ENCODE peak calls at places on chromosomes 7 and 10, in four cellular contexts. P is HepG2, F is K562, Z is GM12878. T is an unnamed sample.

GRCh38 chr10:116287906-116288501 is 15.0 kb upstream of the GFRA1 start:
- ATAC-seq in P (peak; percentile 54), F (no peak), Z (peak; percentile 62), T (no peak)

GRCh38 chr7:22694597-22695207 is 32.3 kb upstream of the IL6 start:
- ATAC-seq in Z (peak; percentile 55), P (no peak), F (peak; percentile 39), T (no peak)

GRCh38 chr7:23211542-23211941 is 29.7 kb downstream of the NUP42 start:
- ATAC-seq in Z (no peak), F (peak; percentile 59), P (peak; percentile 36), T (no peak)

GRCh38 chr7:2564970-2565546 is 6.3 kb downstream of the IQCE start:
- ATAC-seq in P (no peak), Z (no peak), F (no peak), T (no peak)

GRCh38 chr7:55100172-55100961 is 81.5 kb downstream of the EGFR start:
- ATAC-seq in F (no peak), Z (peak; percentile 35), P (no peak), T (peak; percentile 65)

GRCh38 chr10:128063736-128064614 is 62.2 kb downstream of the MKI67 start:
- ATAC-seq in F (no peak), P (no peak), Z (peak; percentile 37), T (no peak)

GRCh38 chr10:74593470-74593869 is 232.9 kb upstream of the KAT6B start:
- ATAC-seq in P (no peak), F (no peak), Z (no peak), T (peak; percentile 57)

GRCh38 chr10:42929236-42929635 is 146.6 kb downstream of the BMS1 start:
- ATAC-seq in F (no peak), Z (no peak), P (no peak), T (no peak)

GRCh38 chr7:63012633-63013183 is 985.9 kb upstream of the ZNF722 start:
- ATAC-seq in P (no peak), Z (no peak), F (no peak), T (no peak)

GRCh38 chr10:109977382-109977806 is 30.4 kb upstream of the ADD3 start:
- ATAC-seq in P (peak; percentile 94), Z (no peak), F (no peak), T (peak; percentile 40)

GRCh38 chr10:89526396-89526795 is 9.0 kb downstream of the SLC16A12 start:
- ATAC-seq in P (no peak), Z (no peak), F (no peak), T (no peak)

GRCh38 chr7:82506208-82506607 is 62.6 kb upstream of the CACNA2D1 start:
- ATAC-seq in P (no peak), Z (no peak), F (no peak), T (no peak)

GRCh38 chr10:12483996-12484944 is 134.9 kb downstream of the CAMK1D start:
- ATAC-seq in F (no peak), P (no peak), Z (peak; percentile 61), T (no peak)

GRCh38 chr7:115005942-115006341 is 84.0 kb downstream of the MDFIC start:
- ATAC-seq in F (no peak), Z (no peak), P (peak; percentile 94), T (no peak)

GRCh38 chr10:73991846-73992245 is 6.1 kb upstream of the VCL start:
- ATAC-seq in F (peak; percentile 95), P (no peak), Z (peak; percentile 96), T (no peak)

GRCh38 chr10:95373660-95374059 is 82.9 kb upstream of the PDLIM1 start:
- ATAC-seq in P (no peak), F (no peak), Z (no peak), T (no peak)

GRCh38 chr10:62681211-62681940 is 123.1 kb upstream of the ADO start:
- ATAC-seq in Z (peak; percentile 98), F (peak; percentile 78), P (peak; percentile 100), T (no peak)

GRCh38 chr7:27746978-27747377 is 7.0 kb downstream of the TAX1BP1 start:
- ATAC-seq in Z (no peak), F (no peak), P (no peak), T (no peak)

GRCh38 chr10:36534471-36535002 is 590.9 kb upstream of the ANKRD30A start:
- ATAC-seq in Z (peak; percentile 77), P (peak; percentile 50), F (no peak), T (no peak)

GRCh38 chr7:43479042-43479441 is 103.9 kb upstream of the STK17A start:
- ATAC-seq in Z (peak; percentile 52), P (peak; percentile 52), F (peak; percentile 52), T (no peak)

GRCh38 chr10:80182986-80183385 is 22.4 kb downstream of the ANXA11 start:
- ATAC-seq in Z (no peak), F (no peak), P (no peak), T (no peak)

GRCh38 chr10:60714242-60714641 is 64.0 kb upstream of the CDK1 start:
- ATAC-seq in P (no peak), Z (peak; percentile 56), F (no peak), T (no peak)

GRCh38 chr7:115680921-115681320 is 349.6 kb downstream of the TFEC start:
- ATAC-seq in F (no peak), P (no peak), Z (no peak), T (no peak)

GRCh38 chr7:134029-134428 is 58.3 kb upstream of the FAM20C start:
- ATAC-seq in P (no peak), Z (no peak), F (no peak), T (no peak)

GRCh38 chr7:41007351-41007751 is 695.5 kb downstream of the INHBA start:
- ATAC-seq in Z (no peak), F (no peak), P (no peak), T (no peak)

GRCh38 chr7:108413782-108414492 is 42.3 kb downstream of the NRCAM start:
- ATAC-seq in Z (peak; percentile 15), P (peak; percentile 32), F (peak; percentile 20), T (no peak)

GRCh38 chr7:35646289-35647033 is 48.5 kb downstream of the HERPUD2 start:
- ATAC-seq in F (no peak), Z (peak; percentile 58), P (no peak), T (no peak)

GRCh38 chr10:110305767-110306451 is 1.2 kb upstream of the SMNDC1 start:
- ATAC-seq in F (peak; percentile 71), Z (peak; percentile 72), P (peak; percentile 51), T (peak; percentile 40)

GRCh38 chr7:69757990-69758430 is 159.7 kb downstream of the AUTS2 start:
- ATAC-seq in P (no peak), F (no peak), Z (peak; percentile 76), T (peak; percentile 36)
- TF ChIP-seq POLR2A in P (no peak), F (no peak), Z (no peak), T (no peak)

GRCh38 chr7:112540839-112541577 is 60.2 kb downstream of the LSMEM1 start:
- ATAC-seq in F (no peak), P (no peak), Z (no peak), T (no peak)

GRCh38 chr7:112533591-112533990 is 52.8 kb downstream of the LSMEM1 start:
- ATAC-seq in P (no peak), F (no peak), Z (no peak), T (no peak)

GRCh38 chr7:112537822-112538221 is 57.0 kb downstream of the LSMEM1 start:
- ATAC-seq in P (no peak), Z (no peak), F (no peak), T (no peak)

DNA sequence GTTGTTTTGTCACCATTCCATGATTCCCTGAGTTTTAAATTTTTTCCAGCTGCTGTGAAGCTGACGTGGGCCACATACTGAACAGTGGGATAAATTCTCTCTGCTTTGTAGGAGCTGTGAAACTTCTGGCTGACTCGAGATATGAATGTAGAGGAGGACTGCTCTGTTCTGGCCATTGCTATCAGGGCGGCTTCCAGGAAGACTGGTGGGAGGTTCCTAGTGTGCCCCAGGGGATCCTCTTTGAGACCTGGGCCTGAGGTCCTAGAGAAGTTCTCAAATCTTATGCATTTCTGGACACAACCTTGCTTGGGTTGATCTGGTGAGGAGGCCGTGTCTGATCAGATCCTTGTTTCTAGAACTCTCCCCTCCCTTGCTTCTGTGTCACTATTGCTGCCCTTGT is 58.1 kb downstream of the LSMEM1 start:
- ATAC-seq in F (peak; percentile 91), P (no peak), Z (no peak), T (no peak)
- H3K4me3 ChIP-seq in F (no peak overlapping the region), P (no peak overlapping the region), Z (no peak overlapping the region), T (no peak overlapping the region)

DNA sequence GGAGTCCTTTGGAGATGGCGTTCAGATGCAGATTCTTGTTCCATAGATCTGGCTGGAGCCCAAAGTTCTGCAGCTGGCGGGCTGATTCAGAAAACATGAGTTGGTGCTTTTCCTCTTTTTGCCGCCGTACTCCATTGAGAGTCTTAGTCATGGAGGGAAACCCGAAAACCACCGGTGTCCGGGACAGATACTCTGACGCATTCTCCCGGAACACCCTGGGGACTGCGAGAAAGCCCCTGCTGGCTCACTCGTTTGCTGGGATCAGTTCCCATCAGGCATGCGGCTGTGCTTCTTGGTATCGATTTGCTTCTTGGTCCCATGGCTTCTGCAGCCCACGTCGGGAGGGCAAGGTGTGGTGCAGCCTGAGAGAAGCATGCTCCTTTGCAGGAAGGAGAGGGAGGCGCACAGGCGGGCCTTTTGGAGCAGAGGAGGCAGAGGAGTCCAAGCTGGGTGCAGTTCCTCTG is 30.8 kb upstream of the PFKFB3 start:
- ATAC-seq in P (no peak), Z (peak; percentile 36), F (no peak), T (peak; percentile 70)
- TF ChIP-seq EP300 in P (no peak), Z (no peak), F (no peak), T (no peak)

DNA sequence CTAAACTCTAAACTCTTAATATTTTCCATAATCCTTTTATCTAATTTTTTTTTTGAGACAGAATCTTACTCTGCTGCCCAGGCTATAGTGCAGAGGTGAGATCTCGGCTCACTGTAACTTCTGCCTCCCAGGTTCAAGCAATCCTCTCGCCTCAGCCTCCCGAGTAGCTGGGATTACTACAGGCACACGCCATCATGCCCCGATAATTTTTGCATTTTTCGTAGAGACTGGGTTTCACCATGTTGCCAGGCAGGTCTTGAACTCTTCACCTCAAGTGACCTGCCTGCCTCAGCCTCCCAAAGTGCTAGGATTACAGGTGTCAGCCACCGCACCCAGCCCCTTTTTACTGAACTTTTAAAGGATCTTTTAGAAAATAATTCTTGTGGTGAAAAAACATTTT is 110.2 kb upstream of the PHF14 start:
- ATAC-seq in Z (no peak), F (no peak), P (no peak), T (no peak)
- TF ChIP-seq POLR2A in Z (no peak), F (no peak), P (no peak), T (no peak)

GRCh38 chr7:100539436-100540006 is 518 bp downstream of the AGFG2 start:
- ATAC-seq in P (no peak), Z (no peak), F (peak; percentile 0), T (no peak)

GRCh38 chr7:100543586-100543985 is 4.6 kb downstream of the AGFG2 start:
- ATAC-seq in P (no peak), Z (no peak), F (no peak), T (no peak)

GRCh38 chr7:100538654-100539435 is at the start of gene AGFG2:
- ATAC-seq in Z (peak; percentile 96), P (peak; percentile 94), F (peak; percentile 97), T (peak; percentile 99)

GRCh38 chr7:100538348-100538653 is 702 bp upstream of the AGFG2 start:
- ATAC-seq in F (no peak), P (no peak), Z (no peak), T (no peak)

GRCh38 chr7:100540073-100540723 is 1.2 kb downstream of the AGFG2 start:
- ATAC-seq in F (no peak), P (peak; percentile 55), Z (no peak), T (no peak)
- H3K4me3 ChIP-seq in F (peak overlapping the region; percentile 87), P (peak overlapping the region; percentile 98), Z (peak overlapping the region; percentile 85), T (peak overlapping the region; percentile 64)